ENCODE peak calls at places on chromosome 10, in six cellular contexts. One of them, this sample, is unnamed.

GRCh38 chr10:126504051-126504760 is 115.9 kb upstream of the ADAM12 start:
- DNase-seq in stimulated activated CD8-positive, alpha-beta memory T cell treated with anti-CD3 and anti-CD28 coated beads, Interleukin-4, amount 100 ng/mL, for 4 hours: no peak
- DNase-seq in stimulated activated CD4-positive, alpha-beta T cell treated with anti-CD3 and anti-CD28 coated beads, Interleukin-15, amount 100 ng/mL, for 1 hour: no peak
- DNase-seq in lower lobe of right lung: no peak
- DNase-seq in BE2C: peak; percentile 62
- DNase-seq in HS-5: peak; percentile 24
- DNase-seq in this sample: peak; percentile 39

GRCh38 chr10:95428702-95429101 is 132.5 kb downstream of the SORBS1 start:
- DNase-seq in stimulated activated CD8-positive, alpha-beta memory T cell treated with anti-CD3 and anti-CD28 coated beads, Interleukin-4, amount 100 ng/mL, for 4 hours: no peak
- DNase-seq in stimulated activated CD4-positive, alpha-beta T cell treated with anti-CD3 and anti-CD28 coated beads, Interleukin-15, amount 100 ng/mL, for 1 hour: no peak
- DNase-seq in lower lobe of right lung: no peak
- DNase-seq in BE2C: no peak
- DNase-seq in HS-5: no peak
- DNase-seq in this sample: no peak

GRCh38 chr10:55163388-55163972 is 362.4 kb upstream of the PCDH15 start:
- DNase-seq in stimulated activated CD8-positive, alpha-beta memory T cell treated with anti-CD3 and anti-CD28 coated beads, Interleukin-4, amount 100 ng/mL, for 4 hours: no peak
- DNase-seq in stimulated activated CD4-positive, alpha-beta T cell treated with anti-CD3 and anti-CD28 coated beads, Interleukin-15, amount 100 ng/mL, for 1 hour: no peak
- DNase-seq in lower lobe of right lung: no peak
- DNase-seq in BE2C: no peak
- DNase-seq in HS-5: no peak
- DNase-seq in this sample: no peak

GRCh38 chr10:132636358-132636757 is 98.8 kb downstream of the INPP5A start:
- DNase-seq in stimulated activated CD8-positive, alpha-beta memory T cell treated with anti-CD3 and anti-CD28 coated beads, Interleukin-4, amount 100 ng/mL, for 4 hours: no peak
- DNase-seq in stimulated activated CD4-positive, alpha-beta T cell treated with anti-CD3 and anti-CD28 coated beads, Interleukin-15, amount 100 ng/mL, for 1 hour: no peak
- DNase-seq in lower lobe of right lung: no peak
- DNase-seq in BE2C: no peak
- DNase-seq in HS-5: no peak
- DNase-seq in this sample: no peak

GRCh38 chr10:3213174-3213573 is 40.6 kb upstream of the PITRM1 start:
- DNase-seq in stimulated activated CD8-positive, alpha-beta memory T cell treated with anti-CD3 and anti-CD28 coated beads, Interleukin-4, amount 100 ng/mL, for 4 hours: no peak
- DNase-seq in stimulated activated CD4-positive, alpha-beta T cell treated with anti-CD3 and anti-CD28 coated beads, Interleukin-15, amount 100 ng/mL, for 1 hour: no peak
- DNase-seq in lower lobe of right lung: no peak
- DNase-seq in BE2C: no peak
- DNase-seq in HS-5: no peak
- DNase-seq in this sample: no peak

GRCh38 chr10:126993208-126993607 is 88.0 kb downstream of the DOCK1 start:
- DNase-seq in stimulated activated CD8-positive, alpha-beta memory T cell treated with anti-CD3 and anti-CD28 coated beads, Interleukin-4, amount 100 ng/mL, for 4 hours: no peak
- DNase-seq in stimulated activated CD4-positive, alpha-beta T cell treated with anti-CD3 and anti-CD28 coated beads, Interleukin-15, amount 100 ng/mL, for 1 hour: no peak
- DNase-seq in lower lobe of right lung: no peak
- DNase-seq in BE2C: no peak
- DNase-seq in HS-5: no peak
- DNase-seq in this sample: no peak

GRCh38 chr10:124161212-124162000 is 68.0 kb upstream of the CHST15 start:
- DNase-seq in stimulated activated CD8-positive, alpha-beta memory T cell treated with anti-CD3 and anti-CD28 coated beads, Interleukin-4, amount 100 ng/mL, for 4 hours: no peak
- DNase-seq in stimulated activated CD4-positive, alpha-beta T cell treated with anti-CD3 and anti-CD28 coated beads, Interleukin-15, amount 100 ng/mL, for 1 hour: no peak
- DNase-seq in lower lobe of right lung: no peak
- DNase-seq in BE2C: no peak
- DNase-seq in HS-5: no peak
- DNase-seq in this sample: no peak

GRCh38 chr10:132654708-132655661 is 117.4 kb downstream of the INPP5A start:
- DNase-seq in stimulated activated CD8-positive, alpha-beta memory T cell treated with anti-CD3 and anti-CD28 coated beads, Interleukin-4, amount 100 ng/mL, for 4 hours: peak; percentile 19
- DNase-seq in stimulated activated CD4-positive, alpha-beta T cell treated with anti-CD3 and anti-CD28 coated beads, Interleukin-15, amount 100 ng/mL, for 1 hour: peak; percentile 43
- DNase-seq in lower lobe of right lung: peak; percentile 76
- DNase-seq in BE2C: peak; percentile 72
- DNase-seq in HS-5: no peak
- DNase-seq in this sample: peak; percentile 43

GRCh38 chr10:74114041-74114448 is 36.6 kb downstream of the AP3M1 start:
- DNase-seq in stimulated activated CD8-positive, alpha-beta memory T cell treated with anti-CD3 and anti-CD28 coated beads, Interleukin-4, amount 100 ng/mL, for 4 hours: no peak
- DNase-seq in stimulated activated CD4-positive, alpha-beta T cell treated with anti-CD3 and anti-CD28 coated beads, Interleukin-15, amount 100 ng/mL, for 1 hour: no peak
- DNase-seq in lower lobe of right lung: no peak
- DNase-seq in BE2C: peak; percentile 52
- DNase-seq in HS-5: no peak
- DNase-seq in this sample: no peak

GRCh38 chr10:3066317-3066931 is 924 bp upstream of the PFKP start:
- DNase-seq in stimulated activated CD8-positive, alpha-beta memory T cell treated with anti-CD3 and anti-CD28 coated beads, Interleukin-4, amount 100 ng/mL, for 4 hours: no peak
- DNase-seq in stimulated activated CD4-positive, alpha-beta T cell treated with anti-CD3 and anti-CD28 coated beads, Interleukin-15, amount 100 ng/mL, for 1 hour: no peak
- DNase-seq in lower lobe of right lung: no peak
- DNase-seq in BE2C: no peak
- DNase-seq in HS-5: no peak
- DNase-seq in this sample: no peak

GRCh38 chr10:65949543-65949942 is 976.3 kb upstream of the LRRTM3 start:
- DNase-seq in stimulated activated CD8-positive, alpha-beta memory T cell treated with anti-CD3 and anti-CD28 coated beads, Interleukin-4, amount 100 ng/mL, for 4 hours: no peak
- DNase-seq in stimulated activated CD4-positive, alpha-beta T cell treated with anti-CD3 and anti-CD28 coated beads, Interleukin-15, amount 100 ng/mL, for 1 hour: no peak
- DNase-seq in lower lobe of right lung: no peak
- DNase-seq in BE2C: no peak
- DNase-seq in HS-5: no peak
- DNase-seq in this sample: no peak

GRCh38 chr10:79331709-79332108 is 15.6 kb upstream of the PPIF start:
- DNase-seq in stimulated activated CD8-positive, alpha-beta memory T cell treated with anti-CD3 and anti-CD28 coated beads, Interleukin-4, amount 100 ng/mL, for 4 hours: peak; percentile 43
- DNase-seq in stimulated activated CD4-positive, alpha-beta T cell treated with anti-CD3 and anti-CD28 coated beads, Interleukin-15, amount 100 ng/mL, for 1 hour: peak; percentile 62
- DNase-seq in lower lobe of right lung: peak; percentile 55
- DNase-seq in BE2C: no peak
- DNase-seq in HS-5: peak; percentile 84
- DNase-seq in this sample: peak; percentile 58

GRCh38 chr10:35716776-35717175 is 74.7 kb upstream of the FZD8 start:
- DNase-seq in stimulated activated CD8-positive, alpha-beta memory T cell treated with anti-CD3 and anti-CD28 coated beads, Interleukin-4, amount 100 ng/mL, for 4 hours: no peak
- DNase-seq in stimulated activated CD4-positive, alpha-beta T cell treated with anti-CD3 and anti-CD28 coated beads, Interleukin-15, amount 100 ng/mL, for 1 hour: no peak
- DNase-seq in lower lobe of right lung: no peak
- DNase-seq in BE2C: no peak
- DNase-seq in HS-5: no peak
- DNase-seq in this sample: no peak

GRCh38 chr10:32877915-32878314 is 80.1 kb downstream of the ITGB1 start:
- DNase-seq in stimulated activated CD8-positive, alpha-beta memory T cell treated with anti-CD3 and anti-CD28 coated beads, Interleukin-4, amount 100 ng/mL, for 4 hours: no peak
- DNase-seq in stimulated activated CD4-positive, alpha-beta T cell treated with anti-CD3 and anti-CD28 coated beads, Interleukin-15, amount 100 ng/mL, for 1 hour: no peak
- DNase-seq in lower lobe of right lung: no peak
- DNase-seq in BE2C: no peak
- DNase-seq in HS-5: no peak
- DNase-seq in this sample: no peak

GRCh38 chr10:29689001-29689400 is 54.2 kb upstream of the SVIL start:
- DNase-seq in stimulated activated CD8-positive, alpha-beta memory T cell treated with anti-CD3 and anti-CD28 coated beads, Interleukin-4, amount 100 ng/mL, for 4 hours: no peak
- DNase-seq in stimulated activated CD4-positive, alpha-beta T cell treated with anti-CD3 and anti-CD28 coated beads, Interleukin-15, amount 100 ng/mL, for 1 hour: no peak
- DNase-seq in lower lobe of right lung: no peak
- DNase-seq in BE2C: no peak
- DNase-seq in HS-5: no peak
- DNase-seq in this sample: peak; percentile 60

GRCh38 chr10:5538446-5538845 is 13.7 kb downstream of the CALML3 start:
- DNase-seq in stimulated activated CD8-positive, alpha-beta memory T cell treated with anti-CD3 and anti-CD28 coated beads, Interleukin-4, amount 100 ng/mL, for 4 hours: no peak
- DNase-seq in stimulated activated CD4-positive, alpha-beta T cell treated with anti-CD3 and anti-CD28 coated beads, Interleukin-15, amount 100 ng/mL, for 1 hour: no peak
- DNase-seq in lower lobe of right lung: no peak
- DNase-seq in BE2C: no peak
- DNase-seq in HS-5: no peak
- DNase-seq in this sample: no peak

GRCh38 chr10:53370347-53370746 is 597.8 kb upstream of the MBL2 start:
- DNase-seq in stimulated activated CD8-positive, alpha-beta memory T cell treated with anti-CD3 and anti-CD28 coated beads, Interleukin-4, amount 100 ng/mL, for 4 hours: no peak
- DNase-seq in stimulated activated CD4-positive, alpha-beta T cell treated with anti-CD3 and anti-CD28 coated beads, Interleukin-15, amount 100 ng/mL, for 1 hour: no peak
- DNase-seq in lower lobe of right lung: no peak
- DNase-seq in BE2C: no peak
- DNase-seq in HS-5: no peak
- DNase-seq in this sample: no peak

GRCh38 chr10:57300718-57301117 is 939.7 kb upstream of the ZWINT start:
- DNase-seq in stimulated activated CD8-positive, alpha-beta memory T cell treated with anti-CD3 and anti-CD28 coated beads, Interleukin-4, amount 100 ng/mL, for 4 hours: no peak
- DNase-seq in stimulated activated CD4-positive, alpha-beta T cell treated with anti-CD3 and anti-CD28 coated beads, Interleukin-15, amount 100 ng/mL, for 1 hour: no peak
- DNase-seq in lower lobe of right lung: no peak
- DNase-seq in BE2C: no peak
- DNase-seq in HS-5: no peak
- DNase-seq in this sample: no peak

GRCh38 chr10:5963591-5963990 is 13.8 kb downstream of the IL15RA start:
- DNase-seq in stimulated activated CD8-positive, alpha-beta memory T cell treated with anti-CD3 and anti-CD28 coated beads, Interleukin-4, amount 100 ng/mL, for 4 hours: no peak
- DNase-seq in stimulated activated CD4-positive, alpha-beta T cell treated with anti-CD3 and anti-CD28 coated beads, Interleukin-15, amount 100 ng/mL, for 1 hour: no peak
- DNase-seq in lower lobe of right lung: peak; percentile 10
- DNase-seq in BE2C: no peak
- DNase-seq in HS-5: no peak
- DNase-seq in this sample: no peak

GRCh38 chr10:120052964-120053363 is 160.4 kb downstream of the SEC23IP start:
- DNase-seq in stimulated activated CD8-positive, alpha-beta memory T cell treated with anti-CD3 and anti-CD28 coated beads, Interleukin-4, amount 100 ng/mL, for 4 hours: no peak
- DNase-seq in stimulated activated CD4-positive, alpha-beta T cell treated with anti-CD3 and anti-CD28 coated beads, Interleukin-15, amount 100 ng/mL, for 1 hour: no peak
- DNase-seq in lower lobe of right lung: no peak
- DNase-seq in BE2C: no peak
- DNase-seq in HS-5: no peak
- DNase-seq in this sample: no peak

GRCh38 chr10:124458473-124458872 is 3.1 kb upstream of the LHPP start:
- DNase-seq in stimulated activated CD8-positive, alpha-beta memory T cell treated with anti-CD3 and anti-CD28 coated beads, Interleukin-4, amount 100 ng/mL, for 4 hours: no peak
- DNase-seq in stimulated activated CD4-positive, alpha-beta T cell treated with anti-CD3 and anti-CD28 coated beads, Interleukin-15, amount 100 ng/mL, for 1 hour: no peak
- DNase-seq in lower lobe of right lung: no peak
- DNase-seq in BE2C: no peak
- DNase-seq in HS-5: no peak
- DNase-seq in this sample: no peak

GRCh38 chr10:9911488-9911887 is 1106.2 kb upstream of the CELF2 start:
- DNase-seq in stimulated activated CD8-positive, alpha-beta memory T cell treated with anti-CD3 and anti-CD28 coated beads, Interleukin-4, amount 100 ng/mL, for 4 hours: no peak
- DNase-seq in stimulated activated CD4-positive, alpha-beta T cell treated with anti-CD3 and anti-CD28 coated beads, Interleukin-15, amount 100 ng/mL, for 1 hour: no peak
- DNase-seq in lower lobe of right lung: no peak
- DNase-seq in BE2C: no peak
- DNase-seq in HS-5: no peak
- DNase-seq in this sample: no peak

GRCh38 chr10:92997620-92998019 is 63.0 kb upstream of the CYP26C1 start:
- DNase-seq in stimulated activated CD8-positive, alpha-beta memory T cell treated with anti-CD3 and anti-CD28 coated beads, Interleukin-4, amount 100 ng/mL, for 4 hours: no peak
- DNase-seq in stimulated activated CD4-positive, alpha-beta T cell treated with anti-CD3 and anti-CD28 coated beads, Interleukin-15, amount 100 ng/mL, for 1 hour: no peak
- DNase-seq in lower lobe of right lung: no peak
- DNase-seq in BE2C: no peak
- DNase-seq in HS-5: no peak
- DNase-seq in this sample: no peak

GRCh38 chr10:132166216-132166950 is 20.4 kb upstream of the DPYSL4 start:
- DNase-seq in stimulated activated CD8-positive, alpha-beta memory T cell treated with anti-CD3 and anti-CD28 coated beads, Interleukin-4, amount 100 ng/mL, for 4 hours: no peak
- DNase-seq in stimulated activated CD4-positive, alpha-beta T cell treated with anti-CD3 and anti-CD28 coated beads, Interleukin-15, amount 100 ng/mL, for 1 hour: no peak
- DNase-seq in lower lobe of right lung: peak; percentile 28
- DNase-seq in BE2C: no peak
- DNase-seq in HS-5: no peak
- DNase-seq in this sample: no peak

GRCh38 chr10:119750391-119751230 is 24.8 kb downstream of the INPP5F start:
- DNase-seq in stimulated activated CD8-positive, alpha-beta memory T cell treated with anti-CD3 and anti-CD28 coated beads, Interleukin-4, amount 100 ng/mL, for 4 hours: no peak
- DNase-seq in stimulated activated CD4-positive, alpha-beta T cell treated with anti-CD3 and anti-CD28 coated beads, Interleukin-15, amount 100 ng/mL, for 1 hour: peak; percentile 8
- DNase-seq in lower lobe of right lung: peak; percentile 56
- DNase-seq in BE2C: peak; percentile 67
- DNase-seq in HS-5: no peak
- DNase-seq in this sample: peak; percentile 45

GRCh38 chr10:110286841-110287240 is 17.9 kb downstream of the SMNDC1 start:
- DNase-seq in stimulated activated CD8-positive, alpha-beta memory T cell treated with anti-CD3 and anti-CD28 coated beads, Interleukin-4, amount 100 ng/mL, for 4 hours: no peak
- DNase-seq in stimulated activated CD4-positive, alpha-beta T cell treated with anti-CD3 and anti-CD28 coated beads, Interleukin-15, amount 100 ng/mL, for 1 hour: no peak
- DNase-seq in lower lobe of right lung: no peak
- DNase-seq in BE2C: no peak
- DNase-seq in HS-5: no peak
- DNase-seq in this sample: no peak

GRCh38 chr10:105950410-105950809 is 1214.1 kb downstream of the SORCS1 start:
- DNase-seq in stimulated activated CD8-positive, alpha-beta memory T cell treated with anti-CD3 and anti-CD28 coated beads, Interleukin-4, amount 100 ng/mL, for 4 hours: no peak
- DNase-seq in stimulated activated CD4-positive, alpha-beta T cell treated with anti-CD3 and anti-CD28 coated beads, Interleukin-15, amount 100 ng/mL, for 1 hour: no peak
- DNase-seq in lower lobe of right lung: peak; percentile 54
- DNase-seq in BE2C: peak; percentile 36
- DNase-seq in HS-5: peak; percentile 9
- DNase-seq in this sample: peak; percentile 11

GRCh38 chr10:105742184-105742583 is 1101.1 kb downstream of the SORCS3 start:
- DNase-seq in stimulated activated CD8-positive, alpha-beta memory T cell treated with anti-CD3 and anti-CD28 coated beads, Interleukin-4, amount 100 ng/mL, for 4 hours: no peak
- DNase-seq in stimulated activated CD4-positive, alpha-beta T cell treated with anti-CD3 and anti-CD28 coated beads, Interleukin-15, amount 100 ng/mL, for 1 hour: no peak
- DNase-seq in lower lobe of right lung: no peak
- DNase-seq in BE2C: no peak
- DNase-seq in HS-5: no peak
- DNase-seq in this sample: peak; percentile 6

GRCh38 chr10:44292390-44293002 is 92.4 kb downstream of the CXCL12 start:
- DNase-seq in stimulated activated CD8-positive, alpha-beta memory T cell treated with anti-CD3 and anti-CD28 coated beads, Interleukin-4, amount 100 ng/mL, for 4 hours: no peak
- DNase-seq in stimulated activated CD4-positive, alpha-beta T cell treated with anti-CD3 and anti-CD28 coated beads, Interleukin-15, amount 100 ng/mL, for 1 hour: no peak
- DNase-seq in lower lobe of right lung: no peak
- DNase-seq in BE2C: no peak
- DNase-seq in HS-5: no peak
- DNase-seq in this sample: no peak

GRCh38 chr10:126130291-126130710 is 233.9 kb downstream of the FANK1 start:
- DNase-seq in stimulated activated CD8-positive, alpha-beta memory T cell treated with anti-CD3 and anti-CD28 coated beads, Interleukin-4, amount 100 ng/mL, for 4 hours: no peak
- DNase-seq in stimulated activated CD4-positive, alpha-beta T cell treated with anti-CD3 and anti-CD28 coated beads, Interleukin-15, amount 100 ng/mL, for 1 hour: no peak
- DNase-seq in lower lobe of right lung: no peak
- DNase-seq in BE2C: no peak
- DNase-seq in HS-5: no peak
- DNase-seq in this sample: peak; percentile 18

GRCh38 chr10:46549171-46550075 is 7.0 kb downstream of the GPRIN2 start:
- DNase-seq in stimulated activated CD8-positive, alpha-beta memory T cell treated with anti-CD3 and anti-CD28 coated beads, Interleukin-4, amount 100 ng/mL, for 4 hours: no peak
- DNase-seq in stimulated activated CD4-positive, alpha-beta T cell treated with anti-CD3 and anti-CD28 coated beads, Interleukin-15, amount 100 ng/mL, for 1 hour: no peak
- DNase-seq in lower lobe of right lung: peak; percentile 58
- DNase-seq in BE2C: peak; percentile 23
- DNase-seq in HS-5: no peak
- DNase-seq in this sample: no peak

GRCh38 chr10:90560331-90560730 is 297.5 kb downstream of the HTR7 start:
- DNase-seq in stimulated activated CD8-positive, alpha-beta memory T cell treated with anti-CD3 and anti-CD28 coated beads, Interleukin-4, amount 100 ng/mL, for 4 hours: no peak
- DNase-seq in stimulated activated CD4-positive, alpha-beta T cell treated with anti-CD3 and anti-CD28 coated beads, Interleukin-15, amount 100 ng/mL, for 1 hour: no peak
- DNase-seq in lower lobe of right lung: no peak
- DNase-seq in BE2C: no peak
- DNase-seq in HS-5: no peak
- DNase-seq in this sample: no peak

GRCh38 chr10:123117644-123118409 is 17.9 kb upstream of the HMX3 start:
- DNase-seq in stimulated activated CD8-positive, alpha-beta memory T cell treated with anti-CD3 and anti-CD28 coated beads, Interleukin-4, amount 100 ng/mL, for 4 hours: no peak
- DNase-seq in stimulated activated CD4-positive, alpha-beta T cell treated with anti-CD3 and anti-CD28 coated beads, Interleukin-15, amount 100 ng/mL, for 1 hour: no peak
- DNase-seq in lower lobe of right lung: no peak
- DNase-seq in BE2C: no peak
- DNase-seq in HS-5: no peak
- DNase-seq in this sample: no peak

This sample was measured in MG63.